ENCODE peak calls at places on chromosomes 4 and X, in four cellular contexts. Z, D, E and A are unnamed samples.

GRCh38 chr4:28822163-28822562 is 1898.0 kb upstream of the PCDH7 start:
- DNase-seq in Z (no peak), D (no peak), E (no peak), A (no peak)

GRCh38 chr4:83964996-83965541 is 429.2 kb downstream of the GPAT3 start:
- DNase-seq in Z (no peak), D (no peak), E (peak), A (no peak)

GRCh38 chr4:2497324-2497723 is 28.4 kb downstream of the RNF4 start:
- DNase-seq in Z (peak), D (no peak), E (no peak), A (no peak)

GRCh38 chr4:82591592-82591991 is 29.8 kb upstream of the TMEM150C start:
- DNase-seq in Z (no peak), D (no peak), E (no peak), A (no peak)

GRCh38 chrX:153398275-153398960 is 2.7 kb downstream of the PNMA6E start:
- DNase-seq in Z (no peak), D (no peak), E (no peak), A (no peak)

GRCh38 chr4:138241281-138242075 is 671 bp downstream of the SLC7A11 start:
- DNase-seq in Z (no peak), D (no peak), E (peak), A (peak)

GRCh38 chr4:139576219-139576618 is 20.2 kb upstream of the SETD7 start:
- DNase-seq in Z (no peak), D (no peak), E (no peak), A (no peak)

GRCh38 chrX:7083468-7084396 is 63.8 kb upstream of the STS start:
- DNase-seq in Z (peak), D (peak), E (peak), A (peak)

GRCh38 chrX:133881011-133881410 is 104.4 kb downstream of the GPC3 start:
- DNase-seq in Z (no peak), D (no peak), E (no peak), A (no peak)

GRCh38 chrX:111352424-111352823 is 59.6 kb downstream of the DCX start:
- DNase-seq in Z (no peak), D (peak), E (peak), A (no peak)

GRCh38 chr4:151418385-151418784 is 9.4 kb downstream of the FHIP1A start:
- DNase-seq in Z (no peak), D (no peak), E (peak), A (no peak)

GRCh38 chr4:137641554-137641953 is 109.3 kb upstream of the PCDH18 start:
- DNase-seq in Z (no peak), D (no peak), E (peak), A (no peak)

GRCh38 chr4:155777971-155778710 is 19.3 kb downstream of the GUCY1B1 start:
- DNase-seq in Z (no peak), D (no peak), E (peak), A (no peak)

GRCh38 chr4:150501983-150502382 is 80.0 kb upstream of the MAB21L2 start:
- DNase-seq in Z (no peak), D (no peak), E (peak), A (no peak)

GRCh38 chr4:67087897-67088296 is 457.4 kb downstream of the CENPC start:
- DNase-seq in Z (peak), D (peak), E (peak), A (peak)

GRCh38 chr4:87620491-87620890 is 12.2 kb downstream of the DSPP start:
- DNase-seq in Z (no peak), D (no peak), E (no peak), A (no peak)

GRCh38 chr4:1763550-1764080 is 29.5 kb upstream of the FGFR3 start:
- DNase-seq in Z (no peak), D (peak), E (peak), A (no peak)

GRCh38 chr4:169253904-169254303 is 16.9 kb downstream of the SH3RF1 start:
- DNase-seq in Z (no peak), D (no peak), E (peak), A (no peak)

GRCh38 chr4:3077796-3078195 is 3.3 kb downstream of the HTT start:
- DNase-seq in Z (peak), D (no peak), E (no peak), A (no peak)

GRCh38 chr4:113145519-113146291 is 96.3 kb downstream of the ANK2 start:
- DNase-seq in Z (no peak), D (no peak), E (no peak), A (no peak)

GRCh38 chrX:29488919-29489318 is 726.4 kb upstream of the MAGEB2 start:
- DNase-seq in Z (no peak), D (no peak), E (no peak), A (no peak)

GRCh38 chrX:12657433-12657832 is 133.8 kb upstream of the PRPS2 start:
- DNase-seq in Z (no peak), D (no peak), E (no peak), A (no peak)

GRCh38 chrX:155028749-155029360 is 2.2 kb downstream of the FUNDC2 start:
- DNase-seq in Z (no peak), D (no peak), E (peak), A (no peak)

GRCh38 chr4:47485047-47485692 is at the start of gene ATP10D:
- DNase-seq in Z (peak), D (peak), E (peak), A (peak)
- TF ChIP-seq CTCF in Z (no peak), D (no peak), E (peak), A (no peak)

GRCh38 chrX:130975947-130976346 is 72.9 kb upstream of the ENOX2 start:
- DNase-seq in Z (peak), D (peak), E (peak), A (peak)
- TF ChIP-seq CTCF in Z (peak), D (peak), E (peak), A (peak)

GRCh38 chr4:158946825-158947224 is 156.1 kb upstream of the RAPGEF2 start:
- DNase-seq in Z (no peak), D (no peak), E (no peak), A (no peak)

GRCh38 chr4:158949094-158949493 is 153.8 kb upstream of the RAPGEF2 start:
- DNase-seq in Z (no peak), D (no peak), E (no peak), A (no peak)

GRCh38 chr4:158945529-158946108 is 157.3 kb upstream of the RAPGEF2 start:
- DNase-seq in Z (no peak), D (no peak), E (no peak), A (no peak)

GRCh38 chr4:158948071-158948470 is 154.8 kb upstream of the RAPGEF2 start:
- DNase-seq in Z (no peak), D (no peak), E (no peak), A (no peak)
- TF ChIP-seq CTCF in Z (no peak), D (no peak), E (no peak), A (no peak)

GRCh38 chr4:161252520-161253141 is 911.2 kb downstream of the FSTL5 start:
- DNase-seq in Z (peak), D (no peak), E (peak), A (peak)
- TF ChIP-seq CTCF in Z (peak), D (peak), E (peak), A (peak)

GRCh38 chrX:68822641-68823410 is 6.0 kb upstream of the EFNB1 start:
- DNase-seq in Z (peak), D (peak), E (peak), A (peak)
- TF ChIP-seq CTCF in Z (peak), D (peak), E (peak), A (peak)

GRCh38 chr4:184897807-184898388 is 72.1 kb upstream of the ACSL1 start:
- DNase-seq in Z (no peak), D (no peak), E (no peak), A (no peak)

GRCh38 chr4:184899261-184900134 is 73.7 kb upstream of the ACSL1 start:
- DNase-seq in Z (no peak), D (no peak), E (peak), A (no peak)

GRCh38 chr4:184898793-184899192 is 73.0 kb upstream of the ACSL1 start:
- DNase-seq in Z (no peak), D (no peak), E (no peak), A (no peak)

GRCh38 chr4:184895012-184895795 is 69.4 kb upstream of the ACSL1 start:
- DNase-seq in Z (no peak), D (no peak), E (no peak), A (no peak)

GRCh38 chr4:184896868-184897715 is 71.3 kb upstream of the ACSL1 start:
- DNase-seq in Z (peak), D (no peak), E (no peak), A (peak)
- TF ChIP-seq CTCF in Z (no peak), D (no peak), E (no peak), A (no peak)

GRCh38 chrX:151370906-151371305 is 26.1 kb upstream of the VMA21 start:
- DNase-seq in Z (no peak), D (no peak), E (no peak), A (peak)
- TF ChIP-seq CTCF in Z (no peak), D (no peak), E (no peak), A (no peak)